ENCODE peak calls at places on chromosomes 2 and 18, in six cellular contexts. C is sigmoid colon, T is H1, V is HCT116, X is Panc1, F is transverse colon. W is an unnamed sample.

GRCh38 chr2:112156152-112156986 is 18.2 kb downstream of the FBLN7 start:
- DNase-seq in C (no peak), T (no peak), V (no peak), X (no peak), F (no peak), W (peak)

GRCh38 chr2:107313316-107313715 is 427.3 kb upstream of the ST6GAL2 start:
- DNase-seq in C (no peak), T (no peak), V (no peak), X (no peak), F (no peak), W (no peak)

GRCh38 chr18:74153377-74153776 is 5.1 kb downstream of the TIMM21 start:
- DNase-seq in C (no peak), T (no peak), V (no peak), X (no peak), F (no peak), W (no peak)

GRCh38 chr18:72460210-72460680 is 83.9 kb downstream of the CBLN2 start:
- DNase-seq in C (no peak), T (no peak), V (no peak), X (no peak), F (no peak), W (no peak)

GRCh38 chr2:233593201-233593600 is 24.2 kb upstream of the UGT1A8 start:
- DNase-seq in C (no peak), T (no peak), V (no peak), X (no peak), F (no peak), W (no peak)

GRCh38 chr18:77052297-77052645 is 80.3 kb downstream of the MBP start:
- DNase-seq in C (no peak), T (no peak), V (no peak), X (no peak), F (no peak), W (no peak)

GRCh38 chr2:118936936-118937335 is 5.1 kb upstream of the MARCO start:
- DNase-seq in C (no peak), T (no peak), V (no peak), X (no peak), F (no peak), W (no peak)

GRCh38 chr2:221063568-221063967 is 508.5 kb downstream of the EPHA4 start:
- DNase-seq in C (no peak), T (no peak), V (no peak), X (no peak), F (no peak), W (no peak)

GRCh38 chr2:176395273-176395854 is 126.1 kb downstream of the MTX2 start:
- DNase-seq in C (no peak), T (no peak), V (no peak), X (peak), F (no peak), W (no peak)

GRCh38 chr2:182616471-182617393 is 99.3 kb upstream of the DNAJC10 start:
- DNase-seq in C (no peak), T (no peak), V (no peak), X (no peak), F (no peak), W (peak)

GRCh38 chr2:133606616-133607015 is 38.4 kb upstream of the NCKAP5 start:
- DNase-seq in C (no peak), T (no peak), V (no peak), X (no peak), F (no peak), W (no peak)

GRCh38 chr2:42558827-42559226 is 9.6 kb upstream of the MTA3 start:
- DNase-seq in C (no peak), T (no peak), V (peak), X (no peak), F (peak), W (peak)

GRCh38 chr2:199136681-199137080 is 321.1 kb downstream of the SATB2 start:
- DNase-seq in C (no peak), T (no peak), V (no peak), X (no peak), F (peak), W (no peak)

GRCh38 chr2:201353116-201353515 is 4.0 kb downstream of the FLACC1 start:
- DNase-seq in C (no peak), T (no peak), V (no peak), X (no peak), F (no peak), W (no peak)

GRCh38 chr18:35185771-35186170 is 55.1 kb upstream of the ZNF397 start:
- DNase-seq in C (no peak), T (no peak), V (no peak), X (no peak), F (no peak), W (no peak)

GRCh38 chr18:55249572-55249971 is 290.3 kb upstream of the CCDC68 start:
- DNase-seq in C (no peak), T (no peak), V (no peak), X (no peak), F (no peak), W (no peak)

GRCh38 chr2:64797881-64798590 is 144.3 kb upstream of the SERTAD2 start:
- DNase-seq in C (no peak), T (no peak), V (no peak), X (no peak), F (no peak), W (peak)

GRCh38 chr2:68031043-68031442 is 31.8 kb downstream of the C1D start:
- DNase-seq in C (no peak), T (no peak), V (no peak), X (no peak), F (no peak), W (no peak)

GRCh38 chr2:26352892-26353291 is 6.3 kb upstream of the ADGRF3 start:
- DNase-seq in C (no peak), T (no peak), V (peak), X (no peak), F (no peak), W (no peak)

GRCh38 chr18:26228562-26229260 is 2.5 kb downstream of the TAF4B start:
- DNase-seq in C (no peak), T (no peak), V (no peak), X (no peak), F (no peak), W (no peak)

GRCh38 chr18:51048190-51048589 is 18.2 kb downstream of the SMAD4 start:
- DNase-seq in C (no peak), T (no peak), V (no peak), X (no peak), F (no peak), W (no peak)

GRCh38 chr2:70477473-70477872 is 76.2 kb downstream of the TGFA start:
- DNase-seq in C (no peak), T (peak), V (no peak), X (no peak), F (no peak), W (peak)

GRCh38 chr2:163182764-163183354 is 344.3 kb upstream of the KCNH7 start:
- DNase-seq in C (no peak), T (no peak), V (no peak), X (no peak), F (no peak), W (no peak)

GRCh38 chr2:69771461-69771860 is 29.5 kb downstream of the ANXA4 start:
- DNase-seq in C (no peak), T (no peak), V (no peak), X (no peak), F (no peak), W (no peak)

GRCh38 chr18:22827216-22827615 is 105.9 kb upstream of the RBBP8 start:
- DNase-seq in C (no peak), T (no peak), V (no peak), X (no peak), F (no peak), W (no peak)

GRCh38 chr2:105796131-105796638 is 51.5 kb downstream of the NCK2 start:
- DNase-seq in C (no peak), T (no peak), V (no peak), X (no peak), F (no peak), W (no peak)

GRCh38 chr2:112074506-112074905 is 19.4 kb downstream of the TMEM87B start:
- DNase-seq in C (no peak), T (no peak), V (no peak), X (no peak), F (no peak), W (no peak)

GRCh38 chr2:234641086-234641485 is 144.2 kb upstream of the ARL4C start:
- DNase-seq in C (no peak), T (no peak), V (no peak), X (no peak), F (no peak), W (no peak)

GRCh38 chr2:200065477-200065876 is 110.1 kb downstream of the MAIP1 start:
- DNase-seq in C (no peak), T (no peak), V (no peak), X (no peak), F (no peak), W (no peak)

GRCh38 chr2:100615886-100616285 is 53.1 kb downstream of the PDCL3 start:
- DNase-seq in C (no peak), T (no peak), V (no peak), X (no peak), F (no peak), W (no peak)

DNA sequence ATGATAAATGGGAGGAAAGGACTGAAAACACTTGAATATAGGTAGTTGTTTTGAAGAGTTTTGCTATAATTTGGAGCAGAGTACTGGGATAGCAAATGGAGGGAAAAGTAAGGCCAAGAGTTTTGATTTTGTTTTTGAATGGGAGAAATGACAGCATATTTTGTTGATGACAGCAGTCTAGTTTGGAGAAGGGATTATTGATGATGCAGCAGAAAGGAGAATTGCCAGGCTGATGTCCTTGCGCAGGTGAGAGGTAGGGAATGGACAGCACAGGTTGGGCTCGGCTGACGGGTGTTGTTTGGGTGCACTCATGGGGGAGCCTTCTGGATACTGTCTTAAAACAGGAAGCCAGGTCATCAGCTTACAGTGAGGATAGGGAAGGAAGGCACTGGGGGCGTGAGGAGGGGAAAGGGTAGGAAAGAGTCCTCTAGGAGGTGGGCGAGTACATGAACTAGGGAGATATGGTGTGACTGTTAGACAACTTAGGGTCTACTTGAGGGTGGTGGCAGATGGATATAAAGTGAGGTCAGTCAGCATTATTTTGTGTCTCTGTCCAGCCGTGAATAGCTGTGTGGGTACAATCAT is 10.4 kb downstream of the NCAPH start:
- DNase-seq in C (no peak), T (no peak), V (no peak), X (no peak), F (no peak), W (no peak)
- TF ChIP-seq POLR2AphosphoS5 in C (no peak), T (no peak), V (no peak), X (no peak), F (no peak), W (no peak)

GRCh38 chr2:102357975-102358374 is 2.4 kb downstream of the IL18R1 start:
- DNase-seq in C (no peak), T (no peak), V (no peak), X (no peak), F (no peak), W (no peak)

GRCh38 chr2:102356381-102356712 is 751 bp downstream of the IL18R1 start:
- DNase-seq in C (no peak), T (no peak), V (no peak), X (no peak), F (no peak), W (no peak)

GRCh38 chr2:102358496-102358895 is 2.9 kb downstream of the IL18R1 start:
- DNase-seq in C (no peak), T (no peak), V (no peak), X (no peak), F (no peak), W (no peak)

GRCh38 chr2:102356741-102357140 is 1.1 kb downstream of the IL18R1 start:
- DNase-seq in C (no peak), T (no peak), V (no peak), X (no peak), F (no peak), W (no peak)

GRCh38 chr2:102355526-102356380 is at the start of gene IL18R1:
- DNase-seq in C (peak), T (peak), V (peak), X (no peak), F (peak), W (peak)
- TF ChIP-seq POLR2AphosphoS5 in C (no peak), T (no peak), V (peak), X (no peak), F (no peak), W (no peak)

GRCh38 chr18:5543854-5544389 is at the start of gene EPB41L3:
- DNase-seq in C (peak), T (peak), V (no peak), X (no peak), F (peak), W (no peak)
- TF ChIP-seq POLR2AphosphoS5 in C (peak), T (no peak), V (no peak), X (no peak), F (no peak), W (no peak)

GRCh38 chr2:237739101-237739500 is 59.5 kb upstream of the RBM44 start:
- DNase-seq in C (peak), T (no peak), V (no peak), X (no peak), F (no peak), W (no peak)
- TF ChIP-seq POLR2AphosphoS5 in C (peak), T (no peak), V (no peak), X (no peak), F (peak), W (no peak)

DNA sequence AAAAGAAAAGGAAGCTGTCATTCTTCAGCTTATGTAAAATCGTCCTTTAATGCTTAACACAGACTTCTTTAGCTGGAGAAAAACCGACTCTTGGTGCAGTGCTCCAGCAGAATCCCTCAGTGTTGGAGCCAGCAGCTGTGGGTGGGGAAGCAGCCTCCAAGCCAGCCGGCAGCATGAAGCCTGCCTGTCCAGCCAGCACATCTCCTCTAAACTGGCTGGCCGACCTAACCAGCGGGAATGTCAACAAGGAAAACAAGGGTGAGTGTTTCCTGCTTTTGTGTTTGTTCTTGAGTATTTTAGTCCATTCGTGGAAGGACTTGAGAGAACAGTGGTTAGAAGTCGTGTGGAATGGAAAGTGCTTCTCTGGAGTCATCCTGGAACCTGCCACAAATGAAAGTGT is 38.9 kb downstream of the KDM3A start:
- DNase-seq in C (peak), T (no peak), V (no peak), X (no peak), F (no peak), W (no peak)
- TF ChIP-seq POLR2AphosphoS5 in C (no peak), T (no peak), V (no peak), X (no peak), F (no peak), W (no peak)

DNA sequence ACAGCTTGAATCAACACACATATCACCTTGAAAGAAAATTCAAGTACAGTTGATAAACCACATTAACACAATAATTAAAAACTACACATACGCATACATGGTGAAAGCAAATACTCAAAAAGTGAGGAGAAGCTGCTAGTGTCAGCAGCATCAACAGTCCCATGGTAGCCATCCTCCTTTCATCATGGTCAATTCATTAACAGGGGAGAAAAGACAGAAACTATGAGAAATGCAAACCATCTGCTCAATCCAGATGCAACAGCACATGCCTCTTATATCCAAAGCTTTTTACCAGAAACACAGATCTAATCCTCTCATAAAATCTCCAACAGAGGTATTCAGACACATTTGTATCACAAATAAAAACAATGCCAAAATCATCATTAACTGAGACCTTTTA is 81.9 kb upstream of the CHRNA1 start:
- DNase-seq in C (no peak), T (no peak), V (no peak), X (no peak), F (no peak), W (no peak)
- TF ChIP-seq POLR2AphosphoS5 in C (no peak), T (no peak), V (no peak), X (no peak), F (no peak), W (no peak)

W was measured in HepG2.